ENCODE peak calls at places on chromosomes 1 and 21, in five cellular contexts. D, A, S, E and V are unnamed samples.

GRCh38 chr1:21165076-21165475 is 11.6 kb downstream of the EIF4G3 start:
- DNase-seq in D (no peak), A (no peak), S (no peak), E (no peak), V (no peak)

GRCh38 chr1:173175514-173176146 is 31.5 kb downstream of the TNFSF4 start:
- DNase-seq in D (no peak), A (no peak), S (no peak), E (no peak), V (no peak)

GRCh38 chr1:39333296-39333695 is 128.8 kb downstream of the MACF1 start:
- DNase-seq in D (no peak), A (no peak), S (no peak), E (no peak), V (no peak)

GRCh38 chr1:9589719-9590157 is 1.0 kb downstream of the TMEM201 start:
- DNase-seq in D (no peak), A (no peak), S (no peak), E (peak), V (no peak)

GRCh38 chr1:9069324-9070100 is at the start of gene SLC2A5:
- DNase-seq in D (no peak), A (no peak), S (no peak), E (peak), V (no peak)

GRCh38 chr1:53349369-53349705 is 21.5 kb upstream of the LRP8 start:
- DNase-seq in D (no peak), A (no peak), S (no peak), E (no peak), V (no peak)

GRCh38 chr1:217721692-217722091 is 90.5 kb downstream of the SPATA17 start:
- DNase-seq in D (peak), A (no peak), S (no peak), E (no peak), V (no peak)

GRCh38 chr21:41361053-41361785 is 608 bp upstream of the MX2 start:
- DNase-seq in D (no peak), A (no peak), S (no peak), E (no peak), V (no peak)

GRCh38 chr1:186564558-186564957 is 103.6 kb upstream of the PDC start:
- DNase-seq in D (no peak), A (no peak), S (no peak), E (no peak), V (no peak)

GRCh38 chr1:196608401-196609113 is at the start of gene KCNT2:
- DNase-seq in D (peak), A (no peak), S (peak), E (no peak), V (no peak)

GRCh38 chr1:5973771-5974170 is 18.5 kb downstream of the NPHP4 start:
- DNase-seq in D (no peak), A (no peak), S (peak), E (no peak), V (no peak)

GRCh38 chr1:29669912-29670311 is 433.6 kb downstream of the PTPRU start:
- DNase-seq in D (no peak), A (no peak), S (no peak), E (no peak), V (no peak)

GRCh38 chr1:226688056-226688748 is 50.9 kb downstream of the ITPKB start:
- DNase-seq in D (no peak), A (no peak), S (peak), E (no peak), V (no peak)

GRCh38 chr1:48793863-48794262 is 17.2 kb upstream of the BEND5 start:
- DNase-seq in D (no peak), A (no peak), S (no peak), E (peak), V (no peak)